ENCODE peak calls at places on chromosomes 5 and 9, in seven cellular contexts. One of them, this sample, is unnamed.

GRCh38 chr5:68562308-68562707 is 346.8 kb downstream of the PIK3R1 start:
- DNase-seq in stimulated activated CD4-positive, alpha-beta T cell treated with anti-CD3 and anti-CD28 coated beads, Interleukin-2, amount 100 ng/mL, for 48 hours: no peak
- DNase-seq in mucosa of gallbladder: peak
- DNase-seq in T-cell: no peak
- DNase-seq in HCEC 1CT: peak
- DNase-seq in fibroblast of the aortic adventitia: peak
- DNase-seq in NCI-H774: no peak
- DNase-seq in this sample: no peak

GRCh38 chr9:77912895-77913693 is 118.5 kb downstream of the GNAQ start:
- DNase-seq in stimulated activated CD4-positive, alpha-beta T cell treated with anti-CD3 and anti-CD28 coated beads, Interleukin-2, amount 100 ng/mL, for 48 hours: no peak
- DNase-seq in mucosa of gallbladder: no peak
- DNase-seq in T-cell: no peak
- DNase-seq in HCEC 1CT: peak
- DNase-seq in fibroblast of the aortic adventitia: peak
- DNase-seq in NCI-H774: no peak
- DNase-seq in this sample: no peak

GRCh38 chr5:145975361-145976066 is 39.1 kb downstream of the SH3RF2 start:
- DNase-seq in stimulated activated CD4-positive, alpha-beta T cell treated with anti-CD3 and anti-CD28 coated beads, Interleukin-2, amount 100 ng/mL, for 48 hours: no peak
- DNase-seq in mucosa of gallbladder: no peak
- DNase-seq in T-cell: no peak
- DNase-seq in HCEC 1CT: peak
- DNase-seq in fibroblast of the aortic adventitia: peak
- DNase-seq in NCI-H774: no peak
- DNase-seq in this sample: no peak

GRCh38 chr5:55994998-55995914 is 493 bp upstream of the IL6ST start:
- DNase-seq in stimulated activated CD4-positive, alpha-beta T cell treated with anti-CD3 and anti-CD28 coated beads, Interleukin-2, amount 100 ng/mL, for 48 hours: peak
- DNase-seq in mucosa of gallbladder: peak
- DNase-seq in T-cell: peak
- DNase-seq in HCEC 1CT: peak
- DNase-seq in fibroblast of the aortic adventitia: peak
- DNase-seq in NCI-H774: peak
- DNase-seq in this sample: peak

GRCh38 chr5:95864944-95865504 is 42.5 kb upstream of the GLRX start:
- DNase-seq in stimulated activated CD4-positive, alpha-beta T cell treated with anti-CD3 and anti-CD28 coated beads, Interleukin-2, amount 100 ng/mL, for 48 hours: no peak
- DNase-seq in mucosa of gallbladder: no peak
- DNase-seq in T-cell: no peak
- DNase-seq in HCEC 1CT: no peak
- DNase-seq in fibroblast of the aortic adventitia: no peak
- DNase-seq in NCI-H774: no peak
- DNase-seq in this sample: no peak

GRCh38 chr9:94927762-94928158 is 201.3 kb downstream of the AOPEP start:
- DNase-seq in stimulated activated CD4-positive, alpha-beta T cell treated with anti-CD3 and anti-CD28 coated beads, Interleukin-2, amount 100 ng/mL, for 48 hours: no peak
- DNase-seq in mucosa of gallbladder: no peak
- DNase-seq in T-cell: no peak
- DNase-seq in HCEC 1CT: no peak
- DNase-seq in fibroblast of the aortic adventitia: no peak
- DNase-seq in NCI-H774: no peak
- DNase-seq in this sample: no peak

GRCh38 chr5:133421394-133421793 is 190.9 kb downstream of the FSTL4 start:
- DNase-seq in stimulated activated CD4-positive, alpha-beta T cell treated with anti-CD3 and anti-CD28 coated beads, Interleukin-2, amount 100 ng/mL, for 48 hours: peak
- DNase-seq in mucosa of gallbladder: no peak
- DNase-seq in T-cell: no peak
- DNase-seq in HCEC 1CT: peak
- DNase-seq in fibroblast of the aortic adventitia: peak
- DNase-seq in NCI-H774: no peak
- DNase-seq in this sample: no peak

GRCh38 chr5:88480245-88480644 is 211.6 kb upstream of the TMEM161B start:
- DNase-seq in stimulated activated CD4-positive, alpha-beta T cell treated with anti-CD3 and anti-CD28 coated beads, Interleukin-2, amount 100 ng/mL, for 48 hours: no peak
- DNase-seq in mucosa of gallbladder: no peak
- DNase-seq in T-cell: no peak
- DNase-seq in HCEC 1CT: no peak
- DNase-seq in fibroblast of the aortic adventitia: no peak
- DNase-seq in NCI-H774: peak
- DNase-seq in this sample: no peak

GRCh38 chr5:88786217-88786560 is 96.8 kb downstream of the MEF2C start:
- DNase-seq in stimulated activated CD4-positive, alpha-beta T cell treated with anti-CD3 and anti-CD28 coated beads, Interleukin-2, amount 100 ng/mL, for 48 hours: no peak
- DNase-seq in mucosa of gallbladder: no peak
- DNase-seq in T-cell: no peak
- DNase-seq in HCEC 1CT: no peak
- DNase-seq in fibroblast of the aortic adventitia: no peak
- DNase-seq in NCI-H774: no peak
- DNase-seq in this sample: no peak

GRCh38 chr5:92916036-92916435 is 665.0 kb downstream of the NR2F1-AS1 start:
- DNase-seq in stimulated activated CD4-positive, alpha-beta T cell treated with anti-CD3 and anti-CD28 coated beads, Interleukin-2, amount 100 ng/mL, for 48 hours: no peak
- DNase-seq in mucosa of gallbladder: no peak
- DNase-seq in T-cell: no peak
- DNase-seq in HCEC 1CT: peak
- DNase-seq in fibroblast of the aortic adventitia: peak
- DNase-seq in NCI-H774: no peak
- DNase-seq in this sample: no peak

GRCh38 chr5:14105717-14106435 is 37.3 kb upstream of the TRIO start:
- DNase-seq in stimulated activated CD4-positive, alpha-beta T cell treated with anti-CD3 and anti-CD28 coated beads, Interleukin-2, amount 100 ng/mL, for 48 hours: no peak
- DNase-seq in mucosa of gallbladder: no peak
- DNase-seq in T-cell: no peak
- DNase-seq in HCEC 1CT: peak
- DNase-seq in fibroblast of the aortic adventitia: peak
- DNase-seq in NCI-H774: no peak
- DNase-seq in this sample: no peak

GRCh38 chr9:129318121-129319075 is 140.3 kb upstream of the IER5L start:
- DNase-seq in stimulated activated CD4-positive, alpha-beta T cell treated with anti-CD3 and anti-CD28 coated beads, Interleukin-2, amount 100 ng/mL, for 48 hours: no peak
- DNase-seq in mucosa of gallbladder: no peak
- DNase-seq in T-cell: no peak
- DNase-seq in HCEC 1CT: no peak
- DNase-seq in fibroblast of the aortic adventitia: no peak
- DNase-seq in NCI-H774: no peak
- DNase-seq in this sample: no peak

GRCh38 chr5:5042786-5043185 is 97.3 kb upstream of the ADAMTS16 start:
- DNase-seq in stimulated activated CD4-positive, alpha-beta T cell treated with anti-CD3 and anti-CD28 coated beads, Interleukin-2, amount 100 ng/mL, for 48 hours: no peak
- DNase-seq in mucosa of gallbladder: no peak
- DNase-seq in T-cell: no peak
- DNase-seq in HCEC 1CT: no peak
- DNase-seq in fibroblast of the aortic adventitia: no peak
- DNase-seq in NCI-H774: no peak
- DNase-seq in this sample: no peak

GRCh38 chr5:2756211-2756746 is 4.8 kb upstream of the IRX2 start:
- DNase-seq in stimulated activated CD4-positive, alpha-beta T cell treated with anti-CD3 and anti-CD28 coated beads, Interleukin-2, amount 100 ng/mL, for 48 hours: no peak
- DNase-seq in mucosa of gallbladder: no peak
- DNase-seq in T-cell: no peak
- DNase-seq in HCEC 1CT: no peak
- DNase-seq in fibroblast of the aortic adventitia: peak
- DNase-seq in NCI-H774: peak
- DNase-seq in this sample: peak

GRCh38 chr5:136802382-136802781 is 437.0 kb upstream of the TRPC7 start:
- DNase-seq in stimulated activated CD4-positive, alpha-beta T cell treated with anti-CD3 and anti-CD28 coated beads, Interleukin-2, amount 100 ng/mL, for 48 hours: no peak
- DNase-seq in mucosa of gallbladder: no peak
- DNase-seq in T-cell: no peak
- DNase-seq in HCEC 1CT: peak
- DNase-seq in fibroblast of the aortic adventitia: peak
- DNase-seq in NCI-H774: peak
- DNase-seq in this sample: peak

GRCh38 chr9:36925033-36925432 is 109.0 kb downstream of the PAX5 start:
- DNase-seq in stimulated activated CD4-positive, alpha-beta T cell treated with anti-CD3 and anti-CD28 coated beads, Interleukin-2, amount 100 ng/mL, for 48 hours: no peak
- DNase-seq in mucosa of gallbladder: no peak
- DNase-seq in T-cell: no peak
- DNase-seq in HCEC 1CT: peak
- DNase-seq in fibroblast of the aortic adventitia: no peak
- DNase-seq in NCI-H774: no peak
- DNase-seq in this sample: no peak

GRCh38 chr5:170474489-170475266 is 29.1 kb upstream of the KCNIP1 start:
- DNase-seq in stimulated activated CD4-positive, alpha-beta T cell treated with anti-CD3 and anti-CD28 coated beads, Interleukin-2, amount 100 ng/mL, for 48 hours: no peak
- DNase-seq in mucosa of gallbladder: no peak
- DNase-seq in T-cell: no peak
- DNase-seq in HCEC 1CT: no peak
- DNase-seq in fibroblast of the aortic adventitia: no peak
- DNase-seq in NCI-H774: no peak
- DNase-seq in this sample: peak

GRCh38 chr5:20359377-20359776 is 371.4 kb upstream of the CDH18 start:
- DNase-seq in stimulated activated CD4-positive, alpha-beta T cell treated with anti-CD3 and anti-CD28 coated beads, Interleukin-2, amount 100 ng/mL, for 48 hours: no peak
- DNase-seq in mucosa of gallbladder: no peak
- DNase-seq in T-cell: no peak
- DNase-seq in HCEC 1CT: no peak
- DNase-seq in fibroblast of the aortic adventitia: no peak
- DNase-seq in NCI-H774: no peak
- DNase-seq in this sample: no peak

GRCh38 chr5:136082390-136083193 is 50.1 kb upstream of the SMAD5 start:
- DNase-seq in stimulated activated CD4-positive, alpha-beta T cell treated with anti-CD3 and anti-CD28 coated beads, Interleukin-2, amount 100 ng/mL, for 48 hours: peak
- DNase-seq in mucosa of gallbladder: peak
- DNase-seq in T-cell: peak
- DNase-seq in HCEC 1CT: peak
- DNase-seq in fibroblast of the aortic adventitia: peak
- DNase-seq in NCI-H774: peak
- DNase-seq in this sample: peak

GRCh38 chr5:180289433-180289832 is 2.5 kb downstream of the MAPK9 start:
- DNase-seq in stimulated activated CD4-positive, alpha-beta T cell treated with anti-CD3 and anti-CD28 coated beads, Interleukin-2, amount 100 ng/mL, for 48 hours: no peak
- DNase-seq in mucosa of gallbladder: no peak
- DNase-seq in T-cell: no peak
- DNase-seq in HCEC 1CT: no peak
- DNase-seq in fibroblast of the aortic adventitia: no peak
- DNase-seq in NCI-H774: peak
- DNase-seq in this sample: no peak

GRCh38 chr5:87752362-87752761 is 339.6 kb upstream of the CCNH start:
- DNase-seq in stimulated activated CD4-positive, alpha-beta T cell treated with anti-CD3 and anti-CD28 coated beads, Interleukin-2, amount 100 ng/mL, for 48 hours: no peak
- DNase-seq in mucosa of gallbladder: no peak
- DNase-seq in T-cell: no peak
- DNase-seq in HCEC 1CT: no peak
- DNase-seq in fibroblast of the aortic adventitia: peak
- DNase-seq in NCI-H774: no peak
- DNase-seq in this sample: no peak

GRCh38 chr9:81635526-81636279 is 53.6 kb downstream of the TLE1 start:
- DNase-seq in stimulated activated CD4-positive, alpha-beta T cell treated with anti-CD3 and anti-CD28 coated beads, Interleukin-2, amount 100 ng/mL, for 48 hours: no peak
- DNase-seq in mucosa of gallbladder: no peak
- DNase-seq in T-cell: no peak
- DNase-seq in HCEC 1CT: peak
- DNase-seq in fibroblast of the aortic adventitia: peak
- DNase-seq in NCI-H774: no peak
- DNase-seq in this sample: no peak

GRCh38 chr5:174559141-174559540 is 165.2 kb upstream of the MSX2 start:
- DNase-seq in stimulated activated CD4-positive, alpha-beta T cell treated with anti-CD3 and anti-CD28 coated beads, Interleukin-2, amount 100 ng/mL, for 48 hours: no peak
- DNase-seq in mucosa of gallbladder: no peak
- DNase-seq in T-cell: no peak
- DNase-seq in HCEC 1CT: no peak
- DNase-seq in fibroblast of the aortic adventitia: no peak
- DNase-seq in NCI-H774: no peak
- DNase-seq in this sample: no peak

GRCh38 chr5:125602184-125602583 is 821.0 kb upstream of the GRAMD2B start:
- DNase-seq in stimulated activated CD4-positive, alpha-beta T cell treated with anti-CD3 and anti-CD28 coated beads, Interleukin-2, amount 100 ng/mL, for 48 hours: no peak
- DNase-seq in mucosa of gallbladder: no peak
- DNase-seq in T-cell: no peak
- DNase-seq in HCEC 1CT: no peak
- DNase-seq in fibroblast of the aortic adventitia: no peak
- DNase-seq in NCI-H774: no peak
- DNase-seq in this sample: no peak

GRCh38 chr5:17238521-17239041 is 21.1 kb downstream of the BASP1 start:
- DNase-seq in stimulated activated CD4-positive, alpha-beta T cell treated with anti-CD3 and anti-CD28 coated beads, Interleukin-2, amount 100 ng/mL, for 48 hours: no peak
- DNase-seq in mucosa of gallbladder: no peak
- DNase-seq in T-cell: no peak
- DNase-seq in HCEC 1CT: peak
- DNase-seq in fibroblast of the aortic adventitia: peak
- DNase-seq in NCI-H774: no peak
- DNase-seq in this sample: no peak

GRCh38 chr5:14869286-14870164 is 2.1 kb downstream of the ANKH start:
- DNase-seq in stimulated activated CD4-positive, alpha-beta T cell treated with anti-CD3 and anti-CD28 coated beads, Interleukin-2, amount 100 ng/mL, for 48 hours: peak
- DNase-seq in mucosa of gallbladder: no peak
- DNase-seq in T-cell: no peak
- DNase-seq in HCEC 1CT: no peak
- DNase-seq in fibroblast of the aortic adventitia: peak
- DNase-seq in NCI-H774: no peak
- DNase-seq in this sample: no peak

GRCh38 chr9:19116391-19116790 is 10.9 kb downstream of the PLIN2 start:
- DNase-seq in stimulated activated CD4-positive, alpha-beta T cell treated with anti-CD3 and anti-CD28 coated beads, Interleukin-2, amount 100 ng/mL, for 48 hours: no peak
- DNase-seq in mucosa of gallbladder: no peak
- DNase-seq in T-cell: no peak
- DNase-seq in HCEC 1CT: peak
- DNase-seq in fibroblast of the aortic adventitia: peak
- DNase-seq in NCI-H774: no peak
- DNase-seq in this sample: no peak

GRCh38 chr5:149747141-149747832 is 17.2 kb downstream of the PPARGC1B start:
- DNase-seq in stimulated activated CD4-positive, alpha-beta T cell treated with anti-CD3 and anti-CD28 coated beads, Interleukin-2, amount 100 ng/mL, for 48 hours: no peak
- DNase-seq in mucosa of gallbladder: peak
- DNase-seq in T-cell: no peak
- DNase-seq in HCEC 1CT: no peak
- DNase-seq in fibroblast of the aortic adventitia: no peak
- DNase-seq in NCI-H774: no peak
- DNase-seq in this sample: no peak

GRCh38 chr5:124873189-124873588 is 126.8 kb upstream of the ZNF608 start:
- DNase-seq in stimulated activated CD4-positive, alpha-beta T cell treated with anti-CD3 and anti-CD28 coated beads, Interleukin-2, amount 100 ng/mL, for 48 hours: no peak
- DNase-seq in mucosa of gallbladder: no peak
- DNase-seq in T-cell: no peak
- DNase-seq in HCEC 1CT: no peak
- DNase-seq in fibroblast of the aortic adventitia: no peak
- DNase-seq in NCI-H774: no peak
- DNase-seq in this sample: no peak

GRCh38 chr9:37146372-37146771 is 26.0 kb downstream of the ZCCHC7 start:
- DNase-seq in stimulated activated CD4-positive, alpha-beta T cell treated with anti-CD3 and anti-CD28 coated beads, Interleukin-2, amount 100 ng/mL, for 48 hours: no peak
- DNase-seq in mucosa of gallbladder: no peak
- DNase-seq in T-cell: no peak
- DNase-seq in HCEC 1CT: no peak
- DNase-seq in fibroblast of the aortic adventitia: no peak
- DNase-seq in NCI-H774: no peak
- DNase-seq in this sample: no peak

This sample was measured in esophagus muscularis mucosa.